ENCODE peak calls at places on chromosomes 7 and 10, in seven cellular contexts. H is NCI-H1417 treated with DMSO at 0.1 percent for 48 hours; F is CD4-positive, CD25-positive, alpha-beta regulatory T cell; K is GM12892; C is adrenal gland; B is HT1080; P is NCI-H2081. A is an unnamed sample.

GRCh38 chr10:77236700-77237099 is 400.9 kb downstream of the KCNMA1 start:
- DNase-seq in C (peak; percentile 15), P (no peak), H (no peak), K (no peak), F (no peak), B (peak; percentile 81), A (peak; percentile 64)

GRCh38 chr7:42883950-42884349 is 27.9 kb downstream of the C7orf25 start:
- DNase-seq in C (peak; percentile 13), H (no peak), B (peak; percentile 84), K (no peak), P (no peak), F (no peak), A (peak; percentile 14)

GRCh38 chr10:74485283-74485682 is 334.3 kb downstream of the ADK start:
- DNase-seq in B (no peak), P (no peak), H (no peak), C (no peak), K (no peak), F (no peak), A (no peak)

GRCh38 chr10:60801538-60801937 is 23.3 kb downstream of the CDK1 start:
- DNase-seq in B (no peak), H (peak; percentile 38), P (peak; percentile 21), F (no peak), C (no peak), K (no peak), A (no peak)

GRCh38 chr7:135853008-135853407 is 104.4 kb upstream of the FAM180A start:
- DNase-seq in B (no peak), C (no peak), K (no peak), H (no peak), P (no peak), F (no peak), A (no peak)

GRCh38 chr7:107404740-107405537 is 64.9 kb upstream of the GPR22 start:
- DNase-seq in P (no peak), B (no peak), C (no peak), F (no peak), H (no peak), K (no peak), A (no peak)

GRCh38 chr7:3453398-3453797 is 152.3 kb downstream of the SDK1 start:
- DNase-seq in C (no peak), P (no peak), K (no peak), B (peak; percentile 3), H (no peak), F (no peak), A (no peak)

GRCh38 chr7:151795168-151795754 is 81.7 kb downstream of the PRKAG2 start:
- DNase-seq in K (peak; percentile 54), H (no peak), B (no peak), C (no peak), F (peak; percentile 84), P (no peak), A (no peak)

GRCh38 chr7:30464231-30464660 is 14.3 kb downstream of the NOD1 start:
- DNase-seq in B (no peak), C (no peak), K (no peak), P (no peak), F (no peak), H (no peak), A (no peak)

GRCh38 chr7:21140622-21141021 is 287.3 kb upstream of the SP4 start:
- DNase-seq in H (no peak), F (no peak), P (no peak), B (no peak), C (no peak), K (no peak), A (no peak)